ENCODE peak calls at places on chromosomes 4 and X, in nine cellular contexts. I is fibroblast of mammary gland, T is right lobe of liver, L is ovary, K is fibroblast of the aortic adventitia, S is GM12865, W is psoas muscle, C is activated B cell treated with CpG ODN at 0.5 μM for 24 hours, B is A549. J is an unnamed sample.

GRCh38 chr4:2261110-2261852 is 628 bp downstream of the MXD4 start:
- DNase-seq in I (peak), L (peak), W (peak), K (peak), T (peak), B (peak), S (peak), C (peak), J (peak)

GRCh38 chrX:24643116-24643515 is 4.0 kb downstream of the PCYT1B start:
- DNase-seq in I (peak), W (no peak), S (no peak), C (no peak), L (no peak), T (no peak), K (no peak), B (peak), J (no peak)

GRCh38 chr4:8849266-8850073 is 22.2 kb downstream of the HMX1 start:
- DNase-seq in T (peak), L (no peak), K (no peak), B (no peak), I (no peak), S (no peak), W (no peak), C (no peak), J (no peak)

GRCh38 chr4:168723020-168723419 is 226.2 kb downstream of the PALLD start:
- DNase-seq in W (no peak), K (peak), B (no peak), T (no peak), L (no peak), I (peak), S (no peak), C (no peak), J (no peak)

GRCh38 chrX:48785156-48785524 is 1.2 kb upstream of the GATA1 start:
- DNase-seq in S (no peak), K (no peak), L (no peak), T (no peak), B (no peak), I (no peak), C (no peak), W (no peak), J (no peak)

GRCh38 chr4:138405934-138406567 is 163.9 kb upstream of the SLC7A11 start:
- DNase-seq in I (peak), T (no peak), W (no peak), B (no peak), S (peak), K (peak), L (no peak), C (no peak), J (no peak)

GRCh38 chr4:173014113-173014558 is 154.5 kb upstream of the GALNT7 start:
- DNase-seq in B (peak), W (no peak), I (peak), T (no peak), C (no peak), S (no peak), K (peak), L (no peak), J (no peak)

GRCh38 chr4:59380841-59381366 is 1819.2 kb upstream of the ADGRL3 start:
- DNase-seq in B (no peak), C (no peak), L (no peak), K (no peak), S (no peak), I (no peak), W (no peak), T (no peak), J (no peak)

GRCh38 chr4:34469518-34469917 is 1774.8 kb downstream of the ARAP2 start:
- DNase-seq in B (no peak), L (no peak), S (no peak), I (no peak), T (no peak), W (no peak), K (no peak), C (no peak), J (no peak)

GRCh38 chr4:40180356-40180755 is 16.5 kb upstream of the RHOH start:
- DNase-seq in C (no peak), L (no peak), I (peak), T (no peak), W (no peak), B (peak), S (no peak), K (peak), J (no peak)

GRCh38 chr4:176001171-176002006 is 64.3 kb upstream of the WDR17 start:
- DNase-seq in T (peak), S (no peak), C (no peak), L (peak), W (peak), K (peak), I (peak), B (peak), J (no peak)

GRCh38 chrX:101462892-101463291 is 22.4 kb upstream of the ARMCX4 start:
- DNase-seq in C (no peak), K (peak), B (peak), I (peak), T (no peak), W (no peak), L (no peak), S (peak), J (no peak)
- TF ChIP-seq CTCF in C (no peak), K (peak), B (no peak), I (peak), T (peak), W (peak), L (no peak), S (no peak), J (no peak)

GRCh38 chr4:85092536-85092935 is 126.0 kb upstream of the WDFY3 start:
- DNase-seq in K (no peak), C (no peak), S (no peak), B (no peak), L (no peak), W (no peak), I (no peak), T (no peak), J (no peak)

GRCh38 chr4:85081196-85081595 is 114.7 kb upstream of the WDFY3 start:
- DNase-seq in T (no peak), I (no peak), C (no peak), K (no peak), B (no peak), W (no peak), L (no peak), S (no peak), J (no peak)

GRCh38 chr4:85084371-85085170 is 118.1 kb upstream of the WDFY3 start:
- DNase-seq in B (peak), C (no peak), L (no peak), T (no peak), W (no peak), S (peak), I (peak), K (peak), J (no peak)

DNA sequence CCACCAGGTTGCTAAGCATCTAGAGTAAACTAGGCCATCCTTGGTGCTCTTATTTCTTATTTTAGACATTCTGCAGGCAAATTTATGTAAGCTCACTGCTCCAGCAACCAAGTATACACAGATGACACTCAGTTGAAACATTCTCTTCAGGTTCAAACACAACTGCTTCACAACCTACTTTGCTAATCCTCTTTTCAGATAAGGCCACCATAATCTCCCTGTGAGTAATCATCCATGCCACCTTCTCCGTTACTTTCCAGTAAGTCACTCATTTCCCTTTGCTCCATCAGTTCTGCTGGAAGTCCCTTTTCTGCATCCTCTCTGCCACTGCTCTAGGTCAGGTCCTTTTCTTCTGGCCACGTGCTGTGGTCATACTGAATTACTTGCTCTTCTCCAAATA is 120.2 kb upstream of the WDFY3 start:
- DNase-seq in S (no peak), C (no peak), K (no peak), B (no peak), T (no peak), L (no peak), W (no peak), I (no peak), J (no peak)
- TF ChIP-seq CTCF in S (no peak), C (no peak), K (no peak), B (no peak), T (no peak), L (no peak), W (no peak), I (no peak), J (no peak)

GRCh38 chrX:132940727-132941162 is 17.7 kb downstream of the HS6ST2 start:
- DNase-seq in C (no peak), I (no peak), L (no peak), T (no peak), K (no peak), S (no peak), B (peak), W (no peak), J (no peak)
- TF ChIP-seq CTCF in C (no peak), I (peak), L (no peak), T (no peak), K (no peak), S (no peak), B (no peak), W (no peak), J (no peak)

GRCh38 chr4:112852586-112852985 is 196.9 kb upstream of the ANK2 start:
- DNase-seq in I (peak), C (no peak), T (no peak), B (no peak), K (no peak), L (no peak), W (no peak), S (no peak), J (no peak)

GRCh38 chr4:112855058-112855457 is 194.4 kb upstream of the ANK2 start:
- DNase-seq in S (no peak), C (no peak), K (peak), T (no peak), L (no peak), I (no peak), W (no peak), B (no peak), J (no peak)

GRCh38 chr4:112857461-112857860 is 192.0 kb upstream of the ANK2 start:
- DNase-seq in C (no peak), T (no peak), W (no peak), I (peak), B (peak), L (no peak), K (peak), S (no peak), J (no peak)

GRCh38 chr4:112854420-112854819 is 195.0 kb upstream of the ANK2 start:
- DNase-seq in W (no peak), B (no peak), L (no peak), T (no peak), I (no peak), S (no peak), C (no peak), K (no peak), J (no peak)

GRCh38 chr4:112853662-112854256 is 195.7 kb upstream of the ANK2 start:
- DNase-seq in I (peak), C (no peak), S (no peak), W (no peak), T (no peak), K (peak), L (no peak), B (no peak), J (no peak)
- TF ChIP-seq CTCF in I (peak), C (no peak), S (peak), W (peak), T (peak), K (peak), L (peak), B (peak), J (no peak)

GRCh38 chr4:153036931-153037330 is 100.8 kb downstream of the FHDC1 start:
- DNase-seq in L (no peak), T (no peak), C (no peak), B (no peak), S (no peak), I (peak), W (no peak), K (no peak), J (no peak)

GRCh38 chr4:153040677-153041076 is 104.6 kb downstream of the FHDC1 start:
- DNase-seq in K (no peak), C (no peak), I (no peak), L (no peak), T (no peak), S (no peak), B (no peak), W (no peak), J (no peak)

GRCh38 chr4:153034681-153035080 is 98.6 kb downstream of the FHDC1 start:
- DNase-seq in K (no peak), B (no peak), S (no peak), I (no peak), L (no peak), W (no peak), C (no peak), T (no peak), J (no peak)

GRCh38 chr4:153039542-153040185 is 103.5 kb downstream of the FHDC1 start:
- DNase-seq in I (no peak), W (no peak), T (no peak), B (no peak), S (no peak), C (no peak), L (no peak), K (no peak), J (no peak)

GRCh38 chr4:153038493-153039311 is 102.6 kb downstream of the FHDC1 start:
- DNase-seq in L (no peak), K (no peak), W (no peak), T (no peak), I (no peak), S (no peak), C (no peak), B (peak), J (no peak)
- TF ChIP-seq CTCF in L (no peak), K (no peak), W (no peak), T (no peak), I (no peak), S (no peak), C (no peak), B (no peak), J (no peak)

GRCh38 chr4:7275490-7276154 is 83.3 kb downstream of the SORCS2 start:
- DNase-seq in L (no peak), B (no peak), I (no peak), K (no peak), W (no peak), C (no peak), T (no peak), S (no peak), J (no peak)
- TF ChIP-seq CTCF in L (no peak), B (no peak), I (no peak), K (no peak), W (no peak), C (no peak), T (no peak), S (no peak), J (no peak)

GRCh38 chr4:110751991-110752390 is 129.1 kb upstream of the PITX2 start:
- DNase-seq in T (no peak), W (no peak), L (no peak), B (no peak), S (no peak), C (no peak), I (peak), K (no peak), J (no peak)
- TF ChIP-seq CTCF in T (no peak), W (no peak), L (no peak), B (no peak), S (no peak), C (no peak), I (no peak), K (no peak), J (no peak)

GRCh38 chrX:97016106-97016505 is 132.4 kb downstream of the RPA4 start:
- DNase-seq in T (no peak), B (no peak), C (no peak), I (peak), L (no peak), S (no peak), K (peak), W (no peak), J (no peak)

GRCh38 chrX:97027384-97027922 is 143.7 kb downstream of the RPA4 start:
- DNase-seq in L (no peak), T (no peak), I (no peak), C (no peak), B (peak), S (no peak), K (no peak), W (no peak), J (no peak)

GRCh38 chrX:97026406-97026805 is 142.7 kb downstream of the RPA4 start:
- DNase-seq in K (peak), I (no peak), W (no peak), T (no peak), S (no peak), L (no peak), B (peak), C (no peak), J (no peak)

GRCh38 chrX:97021680-97022079 is 138.0 kb downstream of the RPA4 start:
- DNase-seq in I (peak), W (no peak), C (no peak), T (no peak), K (peak), L (no peak), S (no peak), B (no peak), J (no peak)
- TF ChIP-seq CTCF in I (no peak), W (no peak), C (no peak), T (no peak), K (no peak), L (no peak), S (no peak), B (no peak), J (no peak)

GRCh38 chr4:148441624-148441985 is 609 bp downstream of the NR3C2 start:
- DNase-seq in T (no peak), K (no peak), I (no peak), B (no peak), C (no peak), S (no peak), L (no peak), W (no peak), J (no peak)

GRCh38 chr4:148436512-148436911 is 5.7 kb downstream of the NR3C2 start:
- DNase-seq in I (no peak), K (no peak), B (no peak), C (no peak), T (no peak), W (no peak), S (no peak), L (no peak), J (no peak)

GRCh38 chr4:148437439-148437838 is 4.8 kb downstream of the NR3C2 start:
- DNase-seq in K (no peak), C (no peak), L (no peak), W (no peak), B (no peak), S (no peak), T (no peak), I (no peak), J (no peak)

GRCh38 chr4:148435654-148436406 is 6.4 kb downstream of the NR3C2 start:
- DNase-seq in T (no peak), S (no peak), I (no peak), K (no peak), W (peak), L (peak), C (no peak), B (no peak), J (no peak)

DNA sequence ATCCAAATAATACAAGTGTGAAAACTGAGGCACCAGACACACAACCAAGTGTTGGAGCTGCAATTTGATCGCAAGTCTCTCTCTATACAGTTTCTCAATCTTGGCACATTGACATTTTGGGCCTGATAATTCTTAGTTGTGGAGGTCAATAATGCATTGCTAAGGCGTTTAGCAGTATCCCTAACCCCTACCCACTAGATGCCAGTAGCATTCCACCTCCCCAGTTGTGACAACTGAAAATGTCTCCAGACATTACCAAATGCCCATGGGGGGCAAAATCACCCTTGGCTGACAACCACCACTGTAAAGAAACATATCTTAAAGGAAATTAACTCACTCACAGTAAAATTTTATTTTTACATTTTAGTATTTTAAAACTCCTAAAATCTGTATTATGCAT is 4.2 kb downstream of the NR3C2 start:
- DNase-seq in I (no peak), B (no peak), T (no peak), S (no peak), C (no peak), W (no peak), L (no peak), K (no peak), J (no peak)
- TF ChIP-seq CTCF in I (no peak), B (no peak), T (no peak), S (no peak), C (no peak), W (no peak), L (no peak), K (no peak), J (no peak)